ENCODE peak calls at places on chromosomes 13 and 19, in nine cellular contexts. One of them, this sample, is unnamed.

GRCh38 chr19:7720351-7720750 is 11.6 kb downstream of the CLEC4G start:
- DNase-seq in AG09319: no peak
- DNase-seq in endodermal cell: no peak
- DNase-seq in left ventricle myocardium inferior: no peak
- DNase-seq in dorsolateral prefrontal cortex: no peak
- DNase-seq in thoracic aorta: no peak
- DNase-seq in B cell: no peak
- DNase-seq in upper lobe of left lung: no peak
- DNase-seq in fibroblast of the aortic adventitia: no peak
- DNase-seq in this sample: no peak

GRCh38 chr19:48644839-48645651 is 942 bp downstream of the CA11 start:
- DNase-seq in AG09319: no peak
- DNase-seq in endodermal cell: peak
- DNase-seq in left ventricle myocardium inferior: peak
- DNase-seq in dorsolateral prefrontal cortex: peak
- DNase-seq in thoracic aorta: no peak
- DNase-seq in B cell: peak
- DNase-seq in upper lobe of left lung: peak
- DNase-seq in fibroblast of the aortic adventitia: peak
- DNase-seq in this sample: peak

GRCh38 chr13:60267498-60268202 is 103.9 kb upstream of the DIAPH3 start:
- DNase-seq in AG09319: no peak
- DNase-seq in endodermal cell: peak
- DNase-seq in left ventricle myocardium inferior: no peak
- DNase-seq in dorsolateral prefrontal cortex: no peak
- DNase-seq in thoracic aorta: no peak
- DNase-seq in B cell: peak
- DNase-seq in upper lobe of left lung: peak
- DNase-seq in fibroblast of the aortic adventitia: no peak
- DNase-seq in this sample: no peak

GRCh38 chr13:32448224-32448623 is 20.3 kb upstream of the N4BP2L1 start:
- DNase-seq in AG09319: no peak
- DNase-seq in endodermal cell: no peak
- DNase-seq in left ventricle myocardium inferior: no peak
- DNase-seq in dorsolateral prefrontal cortex: no peak
- DNase-seq in thoracic aorta: no peak
- DNase-seq in B cell: no peak
- DNase-seq in upper lobe of left lung: no peak
- DNase-seq in fibroblast of the aortic adventitia: no peak
- DNase-seq in this sample: no peak

GRCh38 chr19:46731584-46731983 is 14.3 kb upstream of the FKRP start:
- DNase-seq in AG09319: no peak
- DNase-seq in endodermal cell: no peak
- DNase-seq in left ventricle myocardium inferior: no peak
- DNase-seq in dorsolateral prefrontal cortex: peak
- DNase-seq in thoracic aorta: no peak
- DNase-seq in B cell: no peak
- DNase-seq in upper lobe of left lung: no peak
- DNase-seq in fibroblast of the aortic adventitia: no peak
- DNase-seq in this sample: no peak

GRCh38 chr13:110137677-110138008 is 169.3 kb downstream of the COL4A1 start:
- DNase-seq in AG09319: no peak
- DNase-seq in endodermal cell: no peak
- DNase-seq in left ventricle myocardium inferior: peak
- DNase-seq in dorsolateral prefrontal cortex: no peak
- DNase-seq in thoracic aorta: no peak
- DNase-seq in B cell: peak
- DNase-seq in upper lobe of left lung: peak
- DNase-seq in fibroblast of the aortic adventitia: peak
- DNase-seq in this sample: no peak

GRCh38 chr13:74868044-74868443 is 613.9 kb downstream of the TBC1D4 start:
- DNase-seq in AG09319: no peak
- DNase-seq in endodermal cell: no peak
- DNase-seq in left ventricle myocardium inferior: no peak
- DNase-seq in dorsolateral prefrontal cortex: no peak
- DNase-seq in thoracic aorta: no peak
- DNase-seq in B cell: no peak
- DNase-seq in upper lobe of left lung: no peak
- DNase-seq in fibroblast of the aortic adventitia: no peak
- DNase-seq in this sample: no peak

GRCh38 chr13:113947321-113948033 is 26.4 kb downstream of the C13orf46 start:
- DNase-seq in AG09319: peak
- DNase-seq in endodermal cell: peak
- DNase-seq in left ventricle myocardium inferior: peak
- DNase-seq in dorsolateral prefrontal cortex: peak
- DNase-seq in thoracic aorta: peak
- DNase-seq in B cell: no peak
- DNase-seq in upper lobe of left lung: no peak
- DNase-seq in fibroblast of the aortic adventitia: peak
- DNase-seq in this sample: no peak

GRCh38 chr19:11577451-11578341 is at the start of gene ACP5:
- DNase-seq in AG09319: no peak
- DNase-seq in endodermal cell: no peak
- DNase-seq in left ventricle myocardium inferior: no peak
- DNase-seq in dorsolateral prefrontal cortex: no peak
- DNase-seq in thoracic aorta: no peak
- DNase-seq in B cell: no peak
- DNase-seq in upper lobe of left lung: peak
- DNase-seq in fibroblast of the aortic adventitia: no peak
- DNase-seq in this sample: no peak

GRCh38 chr19:29715695-29716581 is 877 bp upstream of the C19orf12 start:
- DNase-seq in AG09319: no peak
- DNase-seq in endodermal cell: no peak
- DNase-seq in left ventricle myocardium inferior: no peak
- DNase-seq in dorsolateral prefrontal cortex: no peak
- DNase-seq in thoracic aorta: no peak
- DNase-seq in B cell: no peak
- DNase-seq in upper lobe of left lung: no peak
- DNase-seq in fibroblast of the aortic adventitia: peak
- DNase-seq in this sample: no peak

GRCh38 chr13:77026255-77026782 is 640 bp downstream of the FBXL3 start:
- DNase-seq in AG09319: no peak
- DNase-seq in endodermal cell: peak
- DNase-seq in left ventricle myocardium inferior: peak
- DNase-seq in dorsolateral prefrontal cortex: peak
- DNase-seq in thoracic aorta: peak
- DNase-seq in B cell: peak
- DNase-seq in upper lobe of left lung: peak
- DNase-seq in fibroblast of the aortic adventitia: peak
- DNase-seq in this sample: peak

GRCh38 chr13:20831254-20831653 is 57.5 kb upstream of the EEF1AKMT1 start:
- DNase-seq in AG09319: no peak
- DNase-seq in endodermal cell: no peak
- DNase-seq in left ventricle myocardium inferior: no peak
- DNase-seq in dorsolateral prefrontal cortex: no peak
- DNase-seq in thoracic aorta: no peak
- DNase-seq in B cell: no peak
- DNase-seq in upper lobe of left lung: no peak
- DNase-seq in fibroblast of the aortic adventitia: no peak
- DNase-seq in this sample: no peak

GRCh38 chr19:17243854-17244617 is 1.7 kb downstream of the NR2F6 start:
- DNase-seq in AG09319: no peak
- DNase-seq in endodermal cell: peak
- DNase-seq in left ventricle myocardium inferior: peak
- DNase-seq in dorsolateral prefrontal cortex: no peak
- DNase-seq in thoracic aorta: no peak
- DNase-seq in B cell: no peak
- DNase-seq in upper lobe of left lung: peak
- DNase-seq in fibroblast of the aortic adventitia: peak
- DNase-seq in this sample: no peak

GRCh38 chr13:110965038-110965754 is 50.3 kb upstream of the ANKRD10 start:
- DNase-seq in AG09319: no peak
- DNase-seq in endodermal cell: no peak
- DNase-seq in left ventricle myocardium inferior: no peak
- DNase-seq in dorsolateral prefrontal cortex: no peak
- DNase-seq in thoracic aorta: no peak
- DNase-seq in B cell: no peak
- DNase-seq in upper lobe of left lung: no peak
- DNase-seq in fibroblast of the aortic adventitia: peak
- DNase-seq in this sample: no peak

GRCh38 chr19:768424-768823 is 17.5 kb downstream of the MISP start:
- DNase-seq in AG09319: peak
- DNase-seq in endodermal cell: no peak
- DNase-seq in left ventricle myocardium inferior: no peak
- DNase-seq in dorsolateral prefrontal cortex: no peak
- DNase-seq in thoracic aorta: no peak
- DNase-seq in B cell: no peak
- DNase-seq in upper lobe of left lung: no peak
- DNase-seq in fibroblast of the aortic adventitia: peak
- DNase-seq in this sample: no peak

GRCh38 chr19:40091205-40092129 is 724 bp upstream of the ZNF780A start:
- DNase-seq in AG09319: no peak
- DNase-seq in endodermal cell: no peak
- DNase-seq in left ventricle myocardium inferior: no peak
- DNase-seq in dorsolateral prefrontal cortex: no peak
- DNase-seq in thoracic aorta: no peak
- DNase-seq in B cell: no peak
- DNase-seq in upper lobe of left lung: no peak
- DNase-seq in fibroblast of the aortic adventitia: no peak
- DNase-seq in this sample: no peak

GRCh38 chr19:8090932-8091331 is 38.4 kb downstream of the CCL25 start:
- DNase-seq in AG09319: no peak
- DNase-seq in endodermal cell: no peak
- DNase-seq in left ventricle myocardium inferior: no peak
- DNase-seq in dorsolateral prefrontal cortex: no peak
- DNase-seq in thoracic aorta: no peak
- DNase-seq in B cell: no peak
- DNase-seq in upper lobe of left lung: no peak
- DNase-seq in fibroblast of the aortic adventitia: no peak
- DNase-seq in this sample: no peak

GRCh38 chr19:45973564-45974338 is at the start of gene NOVA2:
- DNase-seq in AG09319: no peak
- DNase-seq in endodermal cell: peak
- DNase-seq in left ventricle myocardium inferior: peak
- DNase-seq in dorsolateral prefrontal cortex: peak
- DNase-seq in thoracic aorta: no peak
- DNase-seq in B cell: peak
- DNase-seq in upper lobe of left lung: peak
- DNase-seq in fibroblast of the aortic adventitia: peak
- DNase-seq in this sample: peak

GRCh38 chr13:40404407-40404806 is 262.0 kb downstream of the FOXO1 start:
- DNase-seq in AG09319: no peak
- DNase-seq in endodermal cell: no peak
- DNase-seq in left ventricle myocardium inferior: no peak
- DNase-seq in dorsolateral prefrontal cortex: no peak
- DNase-seq in thoracic aorta: no peak
- DNase-seq in B cell: no peak
- DNase-seq in upper lobe of left lung: no peak
- DNase-seq in fibroblast of the aortic adventitia: no peak
- DNase-seq in this sample: no peak

GRCh38 chr13:41939403-41939802 is 21.5 kb downstream of the VWA8 start:
- DNase-seq in AG09319: no peak
- DNase-seq in endodermal cell: no peak
- DNase-seq in left ventricle myocardium inferior: no peak
- DNase-seq in dorsolateral prefrontal cortex: no peak
- DNase-seq in thoracic aorta: no peak
- DNase-seq in B cell: no peak
- DNase-seq in upper lobe of left lung: no peak
- DNase-seq in fibroblast of the aortic adventitia: no peak
- DNase-seq in this sample: no peak

GRCh38 chr13:41944229-41944628 is 16.7 kb downstream of the VWA8 start:
- DNase-seq in AG09319: no peak
- DNase-seq in endodermal cell: no peak
- DNase-seq in left ventricle myocardium inferior: no peak
- DNase-seq in dorsolateral prefrontal cortex: no peak
- DNase-seq in thoracic aorta: no peak
- DNase-seq in B cell: no peak
- DNase-seq in upper lobe of left lung: no peak
- DNase-seq in fibroblast of the aortic adventitia: no peak
- DNase-seq in this sample: no peak

GRCh38 chr13:41944635-41945401 is 16.1 kb downstream of the VWA8 start:
- DNase-seq in AG09319: no peak
- DNase-seq in endodermal cell: no peak
- DNase-seq in left ventricle myocardium inferior: no peak
- DNase-seq in dorsolateral prefrontal cortex: no peak
- DNase-seq in thoracic aorta: no peak
- DNase-seq in B cell: no peak
- DNase-seq in upper lobe of left lung: no peak
- DNase-seq in fibroblast of the aortic adventitia: no peak
- DNase-seq in this sample: no peak

GRCh38 chr13:41941174-41941573 is 19.7 kb downstream of the VWA8 start:
- DNase-seq in AG09319: no peak
- DNase-seq in endodermal cell: no peak
- DNase-seq in left ventricle myocardium inferior: no peak
- DNase-seq in dorsolateral prefrontal cortex: no peak
- DNase-seq in thoracic aorta: no peak
- DNase-seq in B cell: no peak
- DNase-seq in upper lobe of left lung: no peak
- DNase-seq in fibroblast of the aortic adventitia: no peak
- DNase-seq in this sample: no peak

GRCh38 chr13:41942462-41943094 is 18.3 kb downstream of the VWA8 start:
- DNase-seq in AG09319: no peak
- DNase-seq in endodermal cell: peak
- DNase-seq in left ventricle myocardium inferior: no peak
- DNase-seq in dorsolateral prefrontal cortex: no peak
- DNase-seq in thoracic aorta: no peak
- DNase-seq in B cell: no peak
- DNase-seq in upper lobe of left lung: no peak
- DNase-seq in fibroblast of the aortic adventitia: peak
- DNase-seq in this sample: no peak
- TF ChIP-seq CTCF in AG09319: peak
- TF ChIP-seq CTCF in endodermal cell: peak
- TF ChIP-seq CTCF in left ventricle myocardium inferior: peak
- TF ChIP-seq CTCF in dorsolateral prefrontal cortex: no peak
- TF ChIP-seq CTCF in thoracic aorta: no peak
- TF ChIP-seq CTCF in B cell: no peak
- TF ChIP-seq CTCF in upper lobe of left lung: no peak
- TF ChIP-seq CTCF in fibroblast of the aortic adventitia: peak
- TF ChIP-seq CTCF in this sample: peak

GRCh38 chr13:70613295-70613694 is 505.0 kb upstream of the KLHL1 start:
- DNase-seq in AG09319: no peak
- DNase-seq in endodermal cell: no peak
- DNase-seq in left ventricle myocardium inferior: no peak
- DNase-seq in dorsolateral prefrontal cortex: no peak
- DNase-seq in thoracic aorta: no peak
- DNase-seq in B cell: no peak
- DNase-seq in upper lobe of left lung: no peak
- DNase-seq in fibroblast of the aortic adventitia: no peak
- DNase-seq in this sample: no peak
- TF ChIP-seq CTCF in AG09319: no peak
- TF ChIP-seq CTCF in endodermal cell: peak
- TF ChIP-seq CTCF in left ventricle myocardium inferior: no peak
- TF ChIP-seq CTCF in dorsolateral prefrontal cortex: peak
- TF ChIP-seq CTCF in thoracic aorta: no peak
- TF ChIP-seq CTCF in B cell: no peak
- TF ChIP-seq CTCF in upper lobe of left lung: no peak
- TF ChIP-seq CTCF in fibroblast of the aortic adventitia: no peak
- TF ChIP-seq CTCF in this sample: peak

GRCh38 chr13:104571161-104571889 is 1505.1 kb upstream of the SLC10A2 start:
- DNase-seq in AG09319: no peak
- DNase-seq in endodermal cell: peak
- DNase-seq in left ventricle myocardium inferior: no peak
- DNase-seq in dorsolateral prefrontal cortex: peak
- DNase-seq in thoracic aorta: peak
- DNase-seq in B cell: no peak
- DNase-seq in upper lobe of left lung: peak
- DNase-seq in fibroblast of the aortic adventitia: peak
- DNase-seq in this sample: no peak
- TF ChIP-seq CTCF in AG09319: no peak
- TF ChIP-seq CTCF in endodermal cell: peak
- TF ChIP-seq CTCF in left ventricle myocardium inferior: peak
- TF ChIP-seq CTCF in dorsolateral prefrontal cortex: peak
- TF ChIP-seq CTCF in thoracic aorta: peak
- TF ChIP-seq CTCF in B cell: no peak
- TF ChIP-seq CTCF in upper lobe of left lung: peak
- TF ChIP-seq CTCF in fibroblast of the aortic adventitia: peak
- TF ChIP-seq CTCF in this sample: peak

GRCh38 chr19:14561249-14561648 is 10.6 kb downstream of the NDUFB7 start:
- DNase-seq in AG09319: no peak
- DNase-seq in endodermal cell: no peak
- DNase-seq in left ventricle myocardium inferior: no peak
- DNase-seq in dorsolateral prefrontal cortex: no peak
- DNase-seq in thoracic aorta: no peak
- DNase-seq in B cell: no peak
- DNase-seq in upper lobe of left lung: no peak
- DNase-seq in fibroblast of the aortic adventitia: no peak
- DNase-seq in this sample: no peak
- TF ChIP-seq CTCF in AG09319: no peak
- TF ChIP-seq CTCF in endodermal cell: no peak
- TF ChIP-seq CTCF in left ventricle myocardium inferior: no peak
- TF ChIP-seq CTCF in dorsolateral prefrontal cortex: no peak
- TF ChIP-seq CTCF in thoracic aorta: no peak
- TF ChIP-seq CTCF in B cell: no peak
- TF ChIP-seq CTCF in upper lobe of left lung: no peak
- TF ChIP-seq CTCF in fibroblast of the aortic adventitia: no peak
- TF ChIP-seq CTCF in this sample: no peak

This sample was measured in type B pancreatic cell.